ENCODE peak calls at places on chromosomes 13 and 19, in six cellular contexts. W is HT1080, Z is left lung, E is Peyer's patch, A is nucleus accumbens, K is RPMI7951. X is an unnamed sample.

GRCh38 chr13:77460195-77460594 is 75.3 kb upstream of the SCEL start:
- DNase-seq in W (no peak), Z (peak; percentile 64), E (no peak), A (no peak), K (no peak), X (no peak)

GRCh38 chr13:64127856-64128255 is 2712.2 kb upstream of the PCDH20 start:
- DNase-seq in W (no peak), Z (no peak), E (no peak), A (no peak), K (no peak), X (no peak)

GRCh38 chr19:17289489-17289888 is 7.8 kb downstream of the ANKLE1 start:
- DNase-seq in W (no peak), Z (peak; percentile 65), E (peak; percentile 60), A (no peak), K (peak; percentile 81), X (peak; percentile 86)

GRCh38 chr13:113172419-113172926 is 14.0 kb downstream of the PROZ start:
- DNase-seq in W (no peak), Z (no peak), E (no peak), A (no peak), K (no peak), X (no peak)

GRCh38 chr19:15441317-15441716 is 8.4 kb downstream of the WIZ start:
- DNase-seq in W (no peak), Z (no peak), E (no peak), A (no peak), K (no peak), X (no peak)

GRCh38 chr19:40667602-40668001 is 22.8 kb downstream of the NUMBL start:
- DNase-seq in W (no peak), Z (no peak), E (no peak), A (no peak), K (no peak), X (no peak)

GRCh38 chr19:2083174-2083854 is 12.8 kb downstream of the MOB3A start:
- DNase-seq in W (no peak), Z (no peak), E (no peak), A (no peak), K (no peak), X (no peak)

GRCh38 chr13:25177636-25178035 is 5.5 kb upstream of the AMER2 start:
- DNase-seq in W (no peak), Z (no peak), E (no peak), A (no peak), K (no peak), X (no peak)

GRCh38 chr19:7743425-7743841 is 3.9 kb downstream of the CD209 start:
- DNase-seq in W (no peak), Z (no peak), E (no peak), A (no peak), K (no peak), X (peak; percentile 84)

GRCh38 chr13:97074618-97075017 is 80.3 kb upstream of the OXGR1 start:
- DNase-seq in W (no peak), Z (no peak), E (no peak), A (no peak), K (no peak), X (no peak)

GRCh38 chr13:97914537-97914936 is 38.9 kb upstream of the IPO5 start:
- DNase-seq in W (no peak), Z (no peak), E (no peak), A (no peak), K (no peak), X (no peak)

GRCh38 chr13:45372189-45373115 is 31.5 kb upstream of the TPT1 start:
- DNase-seq in W (no peak), Z (no peak), E (no peak), A (no peak), K (no peak), X (no peak)

GRCh38 chr19:35168261-35168660 is 13.7 kb downstream of the FXYD5 start:
- DNase-seq in W (peak; percentile 40), Z (no peak), E (no peak), A (no peak), K (peak; percentile 85), X (peak; percentile 4)

GRCh38 chr19:29524912-29525870 is 603 bp upstream of the VSTM2B start:
- DNase-seq in W (no peak), Z (no peak), E (no peak), A (peak; percentile 70), K (no peak), X (no peak)

GRCh38 chr19:38483016-38483630 is 49.6 kb downstream of the RYR1 start:
- DNase-seq in W (no peak), Z (no peak), E (no peak), A (no peak), K (no peak), X (no peak)

GRCh38 chr19:19746286-19747213 is 13.6 kb upstream of the ZNF14 start:
- DNase-seq in W (no peak), Z (no peak), E (no peak), A (no peak), K (no peak), X (peak; percentile 37)

GRCh38 chr19:8490873-8491272 is 11.6 kb downstream of the PRAM1 start:
- DNase-seq in W (no peak), Z (no peak), E (no peak), A (no peak), K (no peak), X (no peak)

GRCh38 chr13:97116754-97117153 is 105.4 kb upstream of the MBNL2 start:
- DNase-seq in W (peak; percentile 60), Z (no peak), E (no peak), A (no peak), K (peak; percentile 48), X (no peak)

GRCh38 chr13:47397739-47398138 is 500.9 kb upstream of the HTR2A start:
- DNase-seq in W (no peak), Z (no peak), E (no peak), A (no peak), K (peak; percentile 68), X (no peak)

GRCh38 chr13:80550856-80551532 is 210.1 kb upstream of the SPRY2 start:
- DNase-seq in W (no peak), Z (no peak), E (no peak), A (no peak), K (no peak), X (no peak)

GRCh38 chr13:36919206-36919832 is 719 bp downstream of the SMAD9 start:
- DNase-seq in W (peak; percentile 37), Z (no peak), E (peak; percentile 50), A (no peak), K (no peak), X (peak; percentile 18)

GRCh38 chr19:2307518-2308012 is 389 bp downstream of the LINGO3 start:
- DNase-seq in W (no peak), Z (no peak), E (no peak), A (no peak), K (no peak), X (no peak)

GRCh38 chr19:19280561-19280960 is 7.5 kb upstream of the TM6SF2 start:
- DNase-seq in W (no peak), Z (no peak), E (no peak), A (peak; percentile 18), K (no peak), X (no peak)

GRCh38 chr19:31519216-31519615 is 170.0 kb upstream of the TSHZ3 start:
- DNase-seq in W (no peak), Z (no peak), E (no peak), A (no peak), K (peak; percentile 81), X (no peak)

GRCh38 chr13:100347941-100348340 is 240.6 kb downstream of the GGACT start:
- DNase-seq in W (no peak), Z (no peak), E (no peak), A (no peak), K (no peak), X (no peak)

GRCh38 chr13:28817204-28817603 is 2.9 kb upstream of the MTUS2 start:
- DNase-seq in W (no peak), Z (no peak), E (no peak), A (no peak), K (no peak), X (no peak)